ENCODE peak calls at places on chromosomes 13 and 19, in nine cellular contexts. N is dermis microvascular lymphatic vessel endothelial cell; P is A549; R is tibial nerve; W is fibroblast of mammary gland; G is left colon; U is uterus; M is frontal cortex; V is stimulated activated CD8-positive, alpha-beta memory T cell treated with anti-CD3 and anti-CD28 coated beads, Interleukin-12 subunit alpha, Interleukin-12 subunit beta, amount 100 ng/mL, for 1 hour. J is an unnamed sample.

GRCh38 chr13:25059943-25060342 is 36.0 kb upstream of the PABPC3 start:
- DNase-seq in G (no peak), W (no peak), N (no peak), U (no peak), V (no peak), P (no peak), R (no peak), M (no peak), J (no peak)

GRCh38 chr13:64239372-64239771 is 2823.7 kb upstream of the PCDH20 start:
- DNase-seq in P (no peak), G (no peak), N (no peak), R (no peak), W (peak; percentile 17), M (no peak), U (no peak), V (no peak), J (no peak)

GRCh38 chr13:112558696-112559418 is 29.1 kb downstream of the TUBGCP3 start:
- DNase-seq in U (no peak), R (no peak), M (no peak), W (no peak), P (no peak), N (peak; percentile 64), V (no peak), G (no peak), J (no peak)

GRCh38 chr13:80251403-80251802 is 89.5 kb downstream of the SPRY2 start:
- DNase-seq in P (no peak), N (peak; percentile 10), W (peak; percentile 76), M (no peak), R (peak; percentile 16), G (peak; percentile 17), U (no peak), V (no peak), J (no peak)

GRCh38 chr19:27705896-27706295 is 1507.1 kb downstream of the UQCRFS1 start:
- DNase-seq in V (no peak), N (no peak), M (no peak), P (no peak), U (no peak), G (no peak), W (no peak), R (no peak), J (no peak)

GRCh38 chr13:114161644-114162532 is 17.2 kb upstream of the CFAP97D2 start:
- DNase-seq in V (no peak), N (peak; percentile 29), G (peak; percentile 80), W (peak; percentile 41), U (peak; percentile 44), P (no peak), M (no peak), R (peak; percentile 40), J (peak; percentile 82)

GRCh38 chr13:33135097-33135496 is 118.9 kb downstream of the KL start:
- DNase-seq in N (no peak), M (no peak), G (no peak), V (no peak), W (no peak), R (no peak), U (no peak), P (no peak), J (no peak)

GRCh38 chr13:39565036-39565949 is 37.7 kb downstream of the LHFPL6 start:
- DNase-seq in R (no peak), G (no peak), V (no peak), M (no peak), N (peak; percentile 48), W (peak; percentile 83), U (peak; percentile 35), P (peak; percentile 20), J (no peak)

GRCh38 chr13:25167349-25167748 is 4.7 kb downstream of the AMER2 start:
- DNase-seq in P (no peak), U (no peak), M (no peak), N (no peak), G (no peak), W (no peak), V (no peak), R (no peak), J (no peak)

GRCh38 chr13:39890537-39890936 is 235.1 kb downstream of the COG6 start:
- DNase-seq in U (no peak), M (no peak), N (no peak), R (no peak), W (no peak), V (no peak), P (no peak), G (no peak), J (no peak)

GRCh38 chr13:92074658-92075057 is 676.2 kb downstream of the GPC5 start:
- DNase-seq in P (no peak), V (no peak), R (no peak), N (no peak), M (no peak), W (no peak), G (peak; percentile 6), U (no peak), J (no peak)

GRCh38 chr19:31937983-31938382 is 407.4 kb upstream of the ZNF507 start:
- DNase-seq in U (no peak), R (no peak), W (no peak), N (no peak), V (no peak), P (no peak), M (no peak), G (no peak), J (no peak)

GRCh38 chr19:41407271-41407670 is 9.7 kb downstream of the BCKDHA start:
- DNase-seq in U (no peak), P (no peak), R (no peak), M (no peak), G (peak; percentile 32), W (no peak), V (no peak), N (no peak), J (no peak)

GRCh38 chr19:13979224-13979623 is 26.9 kb downstream of the RFX1 start:
- DNase-seq in M (no peak), R (no peak), N (no peak), P (no peak), V (no peak), U (peak; percentile 50), G (no peak), W (no peak), J (no peak)

GRCh38 chr19:4208385-4209094 is 20.8 kb upstream of the EBI3 start:
- DNase-seq in V (no peak), G (peak; percentile 59), R (no peak), M (no peak), U (no peak), P (peak; percentile 55), W (peak; percentile 37), N (no peak), J (peak; percentile 49)

GRCh38 chr13:27172495-27172842 is 858 bp upstream of the USP12 start:
- DNase-seq in V (no peak), P (no peak), M (peak; percentile 32), W (no peak), R (peak; percentile 15), N (no peak), G (no peak), U (no peak), J (no peak)

J was measured in colonic mucosa.